ENCODE peak calls at places on chromosomes 7 and 10, in nine cellular contexts. One of them, this sample, is unnamed.

GRCh38 chr7:115015619-115016018 is 93.7 kb downstream of the MDFIC start:
- DNase-seq in neural progenitor cell: no peak
- DNase-seq in SK-N-SH: no peak
- DNase-seq in OCI-LY7: no peak
- DNase-seq in GM23338: peak
- DNase-seq in MM.1S: no peak
- DNase-seq in hepatocyte: peak
- DNase-seq in HCT116: no peak
- DNase-seq in PC-3: no peak
- DNase-seq in this sample: peak

GRCh38 chr7:100351657-100352058 is 6.3 kb upstream of the PILRB start:
- DNase-seq in PC-3: no peak
- DNase-seq in OCI-LY7: no peak
- DNase-seq in hepatocyte: no peak
- DNase-seq in SK-N-SH: no peak
- DNase-seq in MM.1S: no peak
- DNase-seq in GM23338: no peak
- DNase-seq in HCT116: no peak
- DNase-seq in neural progenitor cell: no peak
- DNase-seq in this sample: no peak

GRCh38 chr7:121288894-121289293 is 39.9 kb upstream of the WNT16 start:
- DNase-seq in SK-N-SH: no peak
- DNase-seq in MM.1S: no peak
- DNase-seq in neural progenitor cell: no peak
- DNase-seq in PC-3: peak
- DNase-seq in GM23338: no peak
- DNase-seq in HCT116: peak
- DNase-seq in hepatocyte: no peak
- DNase-seq in OCI-LY7: no peak
- DNase-seq in this sample: peak

GRCh38 chr7:40221836-40222235 is 87.0 kb downstream of the SUGCT start:
- DNase-seq in neural progenitor cell: no peak
- DNase-seq in SK-N-SH: no peak
- DNase-seq in GM23338: no peak
- DNase-seq in HCT116: no peak
- DNase-seq in PC-3: peak
- DNase-seq in hepatocyte: peak
- DNase-seq in MM.1S: no peak
- DNase-seq in OCI-LY7: no peak
- DNase-seq in this sample: peak

GRCh38 chr7:106611911-106612310 is 49.0 kb downstream of the CCDC71L start:
- DNase-seq in HCT116: no peak
- DNase-seq in neural progenitor cell: no peak
- DNase-seq in OCI-LY7: no peak
- DNase-seq in GM23338: no peak
- DNase-seq in hepatocyte: peak
- DNase-seq in MM.1S: no peak
- DNase-seq in PC-3: peak
- DNase-seq in SK-N-SH: no peak
- DNase-seq in this sample: peak

GRCh38 chr10:13759167-13759566 is 172.4 kb downstream of the PRPF18 start:
- DNase-seq in neural progenitor cell: peak
- DNase-seq in hepatocyte: no peak
- DNase-seq in MM.1S: no peak
- DNase-seq in GM23338: peak
- DNase-seq in PC-3: no peak
- DNase-seq in OCI-LY7: no peak
- DNase-seq in HCT116: no peak
- DNase-seq in SK-N-SH: no peak
- DNase-seq in this sample: no peak

GRCh38 chr7:46580756-46581155 is 659.7 kb upstream of the IGFBP3 start:
- DNase-seq in GM23338: no peak
- DNase-seq in hepatocyte: no peak
- DNase-seq in HCT116: no peak
- DNase-seq in neural progenitor cell: no peak
- DNase-seq in PC-3: no peak
- DNase-seq in OCI-LY7: no peak
- DNase-seq in SK-N-SH: no peak
- DNase-seq in MM.1S: no peak
- DNase-seq in this sample: no peak

GRCh38 chr10:121988361-121989324 is at the start of gene TACC2:
- DNase-seq in hepatocyte: no peak
- DNase-seq in neural progenitor cell: no peak
- DNase-seq in OCI-LY7: no peak
- DNase-seq in PC-3: peak
- DNase-seq in HCT116: peak
- DNase-seq in GM23338: no peak
- DNase-seq in SK-N-SH: no peak
- DNase-seq in MM.1S: no peak
- DNase-seq in this sample: no peak

GRCh38 chr10:5406918-5407317 is 2.3 kb upstream of the TUBAL3 start:
- DNase-seq in PC-3: no peak
- DNase-seq in GM23338: no peak
- DNase-seq in MM.1S: no peak
- DNase-seq in SK-N-SH: no peak
- DNase-seq in hepatocyte: no peak
- DNase-seq in neural progenitor cell: no peak
- DNase-seq in OCI-LY7: no peak
- DNase-seq in HCT116: no peak
- DNase-seq in this sample: no peak

GRCh38 chr10:5413012-5413938 is 918 bp downstream of the NET1 start:
- DNase-seq in neural progenitor cell: peak
- DNase-seq in MM.1S: no peak
- DNase-seq in HCT116: no peak
- DNase-seq in GM23338: peak
- DNase-seq in OCI-LY7: peak
- DNase-seq in SK-N-SH: no peak
- DNase-seq in hepatocyte: peak
- DNase-seq in PC-3: peak
- DNase-seq in this sample: peak

GRCh38 chr10:5412277-5412941 is at the start of gene NET1:
- DNase-seq in MM.1S: peak
- DNase-seq in PC-3: peak
- DNase-seq in OCI-LY7: peak
- DNase-seq in neural progenitor cell: peak
- DNase-seq in GM23338: peak
- DNase-seq in hepatocyte: peak
- DNase-seq in SK-N-SH: peak
- DNase-seq in HCT116: peak
- DNase-seq in this sample: peak

GRCh38 chr10:5416981-5417380 is 4.6 kb downstream of the NET1 start:
- DNase-seq in GM23338: peak
- DNase-seq in hepatocyte: no peak
- DNase-seq in neural progenitor cell: peak
- DNase-seq in HCT116: no peak
- DNase-seq in OCI-LY7: no peak
- DNase-seq in SK-N-SH: no peak
- DNase-seq in PC-3: no peak
- DNase-seq in MM.1S: no peak
- DNase-seq in this sample: no peak

GRCh38 chr10:5411941-5412276 is 448 bp upstream of the NET1 start:
- DNase-seq in SK-N-SH: peak
- DNase-seq in PC-3: no peak
- DNase-seq in neural progenitor cell: no peak
- DNase-seq in HCT116: no peak
- DNase-seq in hepatocyte: no peak
- DNase-seq in GM23338: no peak
- DNase-seq in OCI-LY7: no peak
- DNase-seq in MM.1S: no peak
- DNase-seq in this sample: peak
- H3K4me3 ChIP-seq in SK-N-SH: peak
- H3K4me3 ChIP-seq in PC-3: peak
- H3K4me3 ChIP-seq in neural progenitor cell: peak
- H3K4me3 ChIP-seq in HCT116: peak
- H3K4me3 ChIP-seq in hepatocyte: no peak
- H3K4me3 ChIP-seq in GM23338: peak
- H3K4me3 ChIP-seq in OCI-LY7: peak
- H3K4me3 ChIP-seq in MM.1S: peak
- H3K4me3 ChIP-seq in this sample: peak

GRCh38 chr7:73971315-73971700 is 56.7 kb upstream of the ELN start:
- DNase-seq in SK-N-SH: no peak
- DNase-seq in neural progenitor cell: no peak
- DNase-seq in MM.1S: peak
- DNase-seq in HCT116: no peak
- DNase-seq in OCI-LY7: peak
- DNase-seq in GM23338: no peak
- DNase-seq in PC-3: no peak
- DNase-seq in hepatocyte: no peak
- DNase-seq in this sample: no peak

GRCh38 chr7:73971701-73972341 is 56.2 kb upstream of the ELN start:
- DNase-seq in MM.1S: no peak
- DNase-seq in neural progenitor cell: no peak
- DNase-seq in PC-3: peak
- DNase-seq in HCT116: peak
- DNase-seq in GM23338: peak
- DNase-seq in SK-N-SH: peak
- DNase-seq in OCI-LY7: no peak
- DNase-seq in hepatocyte: peak
- DNase-seq in this sample: no peak

GRCh38 chr7:73973091-73973490 is 54.9 kb upstream of the ELN start:
- DNase-seq in hepatocyte: no peak
- DNase-seq in SK-N-SH: no peak
- DNase-seq in HCT116: no peak
- DNase-seq in MM.1S: no peak
- DNase-seq in neural progenitor cell: no peak
- DNase-seq in GM23338: no peak
- DNase-seq in OCI-LY7: no peak
- DNase-seq in PC-3: no peak
- DNase-seq in this sample: no peak

GRCh38 chr7:73974101-73974947 is 53.6 kb upstream of the ELN start:
- DNase-seq in HCT116: no peak
- DNase-seq in PC-3: no peak
- DNase-seq in OCI-LY7: no peak
- DNase-seq in neural progenitor cell: no peak
- DNase-seq in MM.1S: no peak
- DNase-seq in hepatocyte: no peak
- DNase-seq in GM23338: no peak
- DNase-seq in SK-N-SH: no peak
- DNase-seq in this sample: no peak

GRCh38 chr7:73972614-73973013 is 55.4 kb upstream of the ELN start:
- DNase-seq in OCI-LY7: no peak
- DNase-seq in neural progenitor cell: no peak
- DNase-seq in hepatocyte: no peak
- DNase-seq in GM23338: no peak
- DNase-seq in MM.1S: no peak
- DNase-seq in PC-3: no peak
- DNase-seq in SK-N-SH: no peak
- DNase-seq in HCT116: no peak
- DNase-seq in this sample: no peak
- TF ChIP-seq EZH2phosphoT487 in OCI-LY7: no peak
- TF ChIP-seq EZH2phosphoT487 in neural progenitor cell: no peak
- TF ChIP-seq EZH2phosphoT487 in hepatocyte: no peak
- TF ChIP-seq EZH2phosphoT487 in GM23338: no peak
- TF ChIP-seq EZH2phosphoT487 in MM.1S: no peak
- TF ChIP-seq EZH2phosphoT487 in PC-3: no peak
- TF ChIP-seq EZH2phosphoT487 in SK-N-SH: no peak
- TF ChIP-seq EZH2phosphoT487 in HCT116: no peak
- TF ChIP-seq EZH2phosphoT487 in this sample: no peak

GRCh38 chr10:60141916-60142559 is 235.7 kb upstream of the CCDC6 start:
- DNase-seq in OCI-LY7: no peak
- DNase-seq in HCT116: no peak
- DNase-seq in MM.1S: no peak
- DNase-seq in PC-3: no peak
- DNase-seq in GM23338: peak
- DNase-seq in SK-N-SH: no peak
- DNase-seq in hepatocyte: no peak
- DNase-seq in neural progenitor cell: no peak
- DNase-seq in this sample: no peak

GRCh38 chr10:60139290-60139689 is 232.9 kb upstream of the CCDC6 start:
- DNase-seq in hepatocyte: no peak
- DNase-seq in PC-3: no peak
- DNase-seq in SK-N-SH: no peak
- DNase-seq in GM23338: no peak
- DNase-seq in MM.1S: no peak
- DNase-seq in OCI-LY7: no peak
- DNase-seq in neural progenitor cell: no peak
- DNase-seq in HCT116: no peak
- DNase-seq in this sample: no peak

GRCh38 chr10:60142736-60143135 is 236.4 kb upstream of the CCDC6 start:
- DNase-seq in OCI-LY7: no peak
- DNase-seq in HCT116: no peak
- DNase-seq in hepatocyte: no peak
- DNase-seq in GM23338: no peak
- DNase-seq in neural progenitor cell: no peak
- DNase-seq in PC-3: peak
- DNase-seq in MM.1S: no peak
- DNase-seq in SK-N-SH: no peak
- DNase-seq in this sample: no peak

GRCh38 chr10:60139798-60140566 is 233.6 kb upstream of the CCDC6 start:
- DNase-seq in hepatocyte: peak
- DNase-seq in GM23338: peak
- DNase-seq in SK-N-SH: no peak
- DNase-seq in neural progenitor cell: peak
- DNase-seq in PC-3: peak
- DNase-seq in MM.1S: no peak
- DNase-seq in OCI-LY7: no peak
- DNase-seq in HCT116: no peak
- DNase-seq in this sample: peak

DNA sequence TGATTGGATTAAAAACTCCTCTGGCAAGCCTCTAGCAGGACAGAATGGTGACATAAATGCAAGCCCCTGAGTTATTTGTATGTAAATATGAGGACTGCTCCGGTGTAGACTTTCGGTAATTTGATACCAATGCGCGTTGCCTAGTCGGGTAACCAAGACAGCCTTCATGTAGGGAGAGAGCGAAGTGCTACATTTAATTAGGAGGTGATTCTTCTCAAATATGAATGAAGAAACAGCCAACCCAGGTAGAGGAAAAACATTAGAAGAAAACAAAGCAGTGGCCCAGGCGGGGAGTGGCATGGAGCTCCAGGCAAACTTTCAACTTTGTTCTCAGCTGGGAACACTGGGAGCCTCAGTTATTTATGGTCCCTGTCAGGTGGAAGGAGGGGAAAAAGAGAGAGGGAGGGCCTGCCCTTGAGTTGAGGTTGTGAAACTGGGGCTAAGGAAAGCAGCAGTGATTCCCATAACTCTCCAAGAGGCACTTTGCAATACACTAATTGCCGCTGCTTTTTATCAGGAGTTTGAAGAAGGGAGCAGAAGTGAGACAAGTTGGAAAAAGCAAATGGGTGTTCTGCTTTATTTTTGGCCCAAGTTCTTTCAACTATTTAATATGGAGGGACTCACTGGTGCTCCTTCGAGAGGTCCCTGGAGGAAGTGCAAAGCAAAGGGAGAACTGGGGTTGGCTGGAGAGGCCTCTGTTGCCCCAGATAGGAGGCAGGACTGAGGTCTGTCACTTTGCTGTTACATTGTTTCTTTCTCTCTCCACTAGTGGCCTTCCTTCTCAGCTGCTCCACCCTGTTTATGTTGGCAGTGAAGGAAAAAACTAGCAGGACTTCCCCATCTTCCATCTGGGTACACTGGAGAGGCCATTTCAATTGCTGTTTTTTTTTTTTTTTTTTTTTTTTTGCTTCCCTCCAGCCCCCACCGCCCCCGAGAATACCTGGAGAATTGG is 234.6 kb upstream of the CCDC6 start:
- DNase-seq in SK-N-SH: no peak
- DNase-seq in GM23338: peak
- DNase-seq in OCI-LY7: no peak
- DNase-seq in HCT116: no peak
- DNase-seq in hepatocyte: peak
- DNase-seq in PC-3: peak
- DNase-seq in MM.1S: no peak
- DNase-seq in neural progenitor cell: peak
- DNase-seq in this sample: no peak
- H3K4me3 ChIP-seq in SK-N-SH: no peak
- H3K4me3 ChIP-seq in GM23338: peak
- H3K4me3 ChIP-seq in OCI-LY7: no peak
- H3K4me3 ChIP-seq in HCT116: no peak
- H3K4me3 ChIP-seq in hepatocyte: peak
- H3K4me3 ChIP-seq in PC-3: peak
- H3K4me3 ChIP-seq in MM.1S: no peak
- H3K4me3 ChIP-seq in neural progenitor cell: peak
- H3K4me3 ChIP-seq in this sample: no peak

GRCh38 chr7:110522061-110522750 is 568.7 kb upstream of the LRRN3 start:
- DNase-seq in GM23338: no peak
- DNase-seq in neural progenitor cell: no peak
- DNase-seq in MM.1S: no peak
- DNase-seq in HCT116: no peak
- DNase-seq in PC-3: no peak
- DNase-seq in SK-N-SH: peak
- DNase-seq in hepatocyte: no peak
- DNase-seq in OCI-LY7: no peak
- DNase-seq in this sample: no peak

GRCh38 chr7:110521357-110521756 is 569.6 kb upstream of the LRRN3 start:
- DNase-seq in neural progenitor cell: no peak
- DNase-seq in SK-N-SH: no peak
- DNase-seq in OCI-LY7: no peak
- DNase-seq in PC-3: no peak
- DNase-seq in HCT116: no peak
- DNase-seq in GM23338: no peak
- DNase-seq in hepatocyte: no peak
- DNase-seq in MM.1S: no peak
- DNase-seq in this sample: no peak

GRCh38 chr7:110519851-110520250 is 571.1 kb upstream of the LRRN3 start:
- DNase-seq in OCI-LY7: no peak
- DNase-seq in HCT116: no peak
- DNase-seq in GM23338: no peak
- DNase-seq in SK-N-SH: no peak
- DNase-seq in neural progenitor cell: no peak
- DNase-seq in MM.1S: no peak
- DNase-seq in hepatocyte: no peak
- DNase-seq in PC-3: no peak
- DNase-seq in this sample: no peak

DNA sequence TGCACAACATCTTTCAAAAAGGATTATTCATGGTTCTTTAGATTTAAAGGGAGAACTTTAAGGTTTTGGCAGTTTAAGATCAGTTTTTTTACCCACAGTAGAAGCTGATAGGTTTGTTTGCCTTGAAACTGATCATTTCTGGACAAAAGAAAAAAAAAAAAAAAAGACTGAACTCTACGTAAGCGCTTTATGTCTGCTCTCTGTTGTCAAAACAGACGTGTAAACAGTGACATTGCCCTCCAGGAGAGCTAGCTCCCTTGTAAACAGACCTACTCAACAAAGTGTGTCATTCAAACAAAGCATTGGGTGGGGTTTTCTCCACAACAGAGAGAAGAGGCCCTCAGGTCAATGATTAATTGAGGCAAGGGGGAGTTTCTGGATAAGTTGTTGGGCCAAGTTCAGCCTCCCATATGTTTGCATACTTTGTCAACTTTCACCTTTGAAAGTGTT is 568.2 kb upstream of the LRRN3 start:
- DNase-seq in PC-3: peak
- DNase-seq in OCI-LY7: no peak
- DNase-seq in SK-N-SH: peak
- DNase-seq in neural progenitor cell: no peak
- DNase-seq in hepatocyte: peak
- DNase-seq in HCT116: no peak
- DNase-seq in GM23338: peak
- DNase-seq in MM.1S: no peak
- DNase-seq in this sample: peak
- TF ChIP-seq EZH2phosphoT487 in PC-3: no peak
- TF ChIP-seq EZH2phosphoT487 in OCI-LY7: no peak
- TF ChIP-seq EZH2phosphoT487 in SK-N-SH: no peak
- TF ChIP-seq EZH2phosphoT487 in neural progenitor cell: no peak
- TF ChIP-seq EZH2phosphoT487 in hepatocyte: no peak
- TF ChIP-seq EZH2phosphoT487 in HCT116: no peak
- TF ChIP-seq EZH2phosphoT487 in GM23338: no peak
- TF ChIP-seq EZH2phosphoT487 in MM.1S: no peak
- TF ChIP-seq EZH2phosphoT487 in this sample: no peak